ENCODE peak calls at places on chromosomes 12 and 14, in six cellular contexts. F is CD4-positive, alpha-beta T cell; L is RWPE2; O is CD8-positive, alpha-beta memory T cell; Y is caudate nucleus; N is ovary. T is an unnamed sample.

GRCh38 chr12:11741434-11742092 is 92.1 kb downstream of the ETV6 start:
- DNase-seq in F (no peak), L (no peak), N (no peak), O (no peak), Y (no peak), T (no peak)

GRCh38 chr12:24603371-24603770 is 345.5 kb downstream of the BCAT1 start:
- DNase-seq in N (no peak), F (no peak), Y (no peak), O (no peak), L (no peak), T (no peak)

GRCh38 chr12:116698131-116698495 is 39.8 kb downstream of the SPRING1 start:
- DNase-seq in L (no peak), O (no peak), F (no peak), Y (no peak), N (no peak), T (no peak)

GRCh38 chr12:49515266-49515665 is 23.6 kb upstream of the KCNH3 start:
- DNase-seq in L (no peak), Y (no peak), F (no peak), N (no peak), O (no peak), T (no peak)

GRCh38 chr12:49777800-49778748 is 36.7 kb downstream of the TMBIM6 start:
- DNase-seq in Y (peak), L (no peak), O (peak), F (peak), N (no peak), T (no peak)

GRCh38 chr14:95557291-95557690 is 22.4 kb downstream of the GLRX5 start:
- DNase-seq in Y (no peak), N (no peak), O (no peak), F (no peak), L (no peak), T (no peak)

GRCh38 chr14:22344673-22345072 is 244.4 kb downstream of the DAD1 start:
- DNase-seq in O (no peak), F (no peak), L (no peak), N (no peak), Y (no peak), T (no peak)

GRCh38 chr14:54715244-54715643 is 148.3 kb downstream of the SAMD4A start:
- DNase-seq in Y (no peak), N (no peak), F (no peak), L (no peak), O (no peak), T (no peak)

GRCh38 chr12:108564724-108565123 is 2.3 kb downstream of the ISCU start:
- DNase-seq in N (no peak), L (no peak), O (no peak), Y (no peak), F (no peak), T (peak)

GRCh38 chr12:108565976-108566375 is 3.6 kb downstream of the ISCU start:
- DNase-seq in O (peak), L (peak), Y (no peak), N (peak), F (peak), T (peak)

GRCh38 chr12:108567974-108568652 is 5.7 kb downstream of the ISCU start:
- DNase-seq in Y (no peak), L (no peak), O (no peak), F (no peak), N (no peak), T (no peak)

GRCh38 chr12:108567388-108567787 is 5.0 kb downstream of the ISCU start:
- DNase-seq in N (no peak), O (no peak), Y (no peak), F (no peak), L (no peak), T (peak)

GRCh38 chr12:108566452-108566851 is 4.1 kb downstream of the ISCU start:
- DNase-seq in Y (no peak), N (no peak), O (no peak), F (no peak), L (no peak), T (no peak)
- H3K27ac ChIP-seq in Y (no peak), N (no peak), O (no peak), F (peak), L (peak), T (no peak)

GRCh38 chr14:92387610-92388009 is 64.6 kb downstream of the SLC24A4 start:
- DNase-seq in L (no peak), Y (no peak), O (no peak), N (no peak), F (no peak), T (no peak)

GRCh38 chr14:92385561-92385960 is 62.6 kb downstream of the SLC24A4 start:
- DNase-seq in Y (no peak), F (no peak), L (no peak), O (no peak), N (no peak), T (no peak)

GRCh38 chr14:92384461-92385133 is 61.6 kb downstream of the SLC24A4 start:
- DNase-seq in O (no peak), L (no peak), F (no peak), N (no peak), Y (no peak), T (no peak)

GRCh38 chr14:92386165-92386564 is 63.2 kb downstream of the SLC24A4 start:
- DNase-seq in Y (no peak), L (no peak), F (no peak), O (no peak), N (no peak), T (no peak)

GRCh38 chr14:92386637-92387036 is 63.7 kb downstream of the SLC24A4 start:
- DNase-seq in N (no peak), F (no peak), Y (no peak), L (no peak), O (no peak), T (no peak)
- H3K27ac ChIP-seq in N (no peak), F (no peak), Y (no peak), L (no peak), O (no peak), T (no peak)

GRCh38 chr12:29152223-29152868 is 3.3 kb downstream of the FAR2 start:
- DNase-seq in F (no peak), Y (no peak), N (no peak), L (no peak), O (no peak), T (no peak)

GRCh38 chr12:29149691-29150382 is 759 bp downstream of the FAR2 start:
- DNase-seq in N (no peak), L (no peak), F (no peak), Y (no peak), O (no peak), T (no peak)

GRCh38 chr12:29155079-29155478 is 6.0 kb downstream of the FAR2 start:
- DNase-seq in L (no peak), O (no peak), F (no peak), Y (no peak), N (no peak), T (no peak)

GRCh38 chr12:29148958-29149690 is at the start of gene FAR2:
- DNase-seq in L (no peak), N (no peak), F (peak), Y (no peak), O (peak), T (no peak)

GRCh38 chr12:29153231-29153630 is 4.2 kb downstream of the FAR2 start:
- DNase-seq in O (no peak), F (no peak), L (no peak), N (no peak), Y (no peak), T (no peak)
- H3K27ac ChIP-seq in O (no peak), F (no peak), L (no peak), N (no peak), Y (peak), T (no peak)

GRCh38 chr12:89183985-89184435 is 168.3 kb downstream of the DUSP6 start:
- DNase-seq in O (no peak), F (no peak), N (no peak), L (no peak), Y (no peak), T (peak)
- H3K27ac ChIP-seq in O (no peak), F (no peak), N (no peak), L (peak), Y (no peak), T (no peak)

GRCh38 chr14:43858981-43859380 is 648.1 kb downstream of the FSCB start:
- DNase-seq in L (no peak), Y (no peak), N (no peak), O (no peak), F (no peak), T (no peak)
- H3K27ac ChIP-seq in L (no peak), Y (no peak), N (no peak), O (no peak), F (no peak), T (no peak)

GRCh38 chr12:479161-479560 is 19.4 kb downstream of the B4GALNT3 start:
- DNase-seq in Y (no peak), O (no peak), N (no peak), F (no peak), L (no peak), T (no peak)

GRCh38 chr12:482061-482460 is 22.3 kb downstream of the B4GALNT3 start:
- DNase-seq in N (no peak), F (no peak), Y (no peak), L (no peak), O (no peak), T (no peak)

GRCh38 chr12:484096-484495 is 24.4 kb downstream of the B4GALNT3 start:
- DNase-seq in O (no peak), Y (no peak), N (no peak), L (no peak), F (no peak), T (no peak)

GRCh38 chr12:481422-481821 is 21.7 kb downstream of the B4GALNT3 start:
- DNase-seq in N (peak), Y (peak), L (no peak), F (no peak), O (no peak), T (peak)

DNA sequence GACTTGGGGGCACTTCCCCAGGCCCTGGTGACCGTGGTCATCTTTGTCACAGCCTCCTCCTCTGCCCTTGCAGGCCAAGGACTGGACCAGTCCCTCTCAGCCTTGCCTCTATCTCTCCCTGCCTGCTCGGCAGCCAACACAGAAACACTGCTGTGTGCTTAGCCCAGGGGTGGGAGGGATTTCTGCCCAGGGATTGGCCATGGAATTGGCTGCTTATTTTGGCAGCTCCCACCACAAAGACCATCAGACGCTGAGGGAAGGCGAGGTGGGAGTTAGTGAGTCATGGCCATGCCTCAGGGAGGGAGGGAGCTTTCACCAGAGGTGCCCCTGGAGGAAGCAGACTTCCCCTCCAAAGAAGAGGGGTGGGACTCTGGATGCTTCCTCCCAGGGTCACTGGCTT is 21.1 kb downstream of the B4GALNT3 start:
- DNase-seq in N (peak), O (no peak), L (no peak), F (no peak), Y (no peak), T (peak)
- H3K27ac ChIP-seq in N (peak), O (no peak), L (no peak), F (no peak), Y (no peak), T (peak)

GRCh38 chr12:1474059-1474537 is 120.3 kb downstream of the FBXL14 start:
- DNase-seq in Y (no peak), F (no peak), L (no peak), O (no peak), N (no peak), T (no peak)

GRCh38 chr12:1471224-1471623 is 123.2 kb downstream of the FBXL14 start:
- DNase-seq in N (no peak), L (no peak), F (no peak), O (no peak), Y (no peak), T (no peak)

GRCh38 chr12:1474567-1475153 is 119.7 kb downstream of the FBXL14 start:
- DNase-seq in O (no peak), Y (no peak), F (no peak), L (no peak), N (no peak), T (no peak)

GRCh38 chr12:1470051-1470450 is 124.3 kb downstream of the FBXL14 start:
- DNase-seq in O (no peak), L (no peak), N (no peak), Y (no peak), F (no peak), T (peak)

GRCh38 chr12:1473418-1473817 is 121.0 kb downstream of the FBXL14 start:
- DNase-seq in N (no peak), L (no peak), Y (no peak), F (no peak), O (no peak), T (no peak)
- H3K27ac ChIP-seq in N (no peak), L (peak), Y (no peak), F (no peak), O (no peak), T (peak)

T was measured in tibial artery.